ENCODE peak calls at places on chromosome 10, in ten cellular contexts. D, J, S, K, N, V, W, H, U and A are unnamed samples.

GRCh38 chr10:27153855-27154198 is 357 bp downstream of the YME1L1 start:
- DNase-seq in D (no peak), J (peak; percentile 3), S (peak; percentile 42), K (peak; percentile 29), N (no peak), V (no peak), W (no peak), H (no peak), U (peak; percentile 47), A (no peak)

GRCh38 chr10:76411719-76412435 is 980.5 kb downstream of the LRMDA start:
- DNase-seq in D (no peak), J (no peak), S (no peak), K (no peak), N (peak; percentile 68), V (no peak), W (no peak), H (peak; percentile 84), U (no peak), A (no peak)

GRCh38 chr10:54985732-54986131 is 184.7 kb upstream of the PCDH15 start:
- DNase-seq in D (no peak), J (peak; percentile 72), S (no peak), K (no peak), N (no peak), V (no peak), W (no peak), H (no peak), U (peak; percentile 49), A (peak; percentile 16)

GRCh38 chr10:23892296-23892695 is 316.6 kb upstream of the KIAA1217 start:
- DNase-seq in D (no peak), J (peak; percentile 4), S (no peak), K (no peak), N (no peak), V (no peak), W (no peak), H (no peak), U (no peak), A (no peak)

GRCh38 chr10:71579668-71580067 is 139.9 kb downstream of the C10orf105 start:
- DNase-seq in D (no peak), J (no peak), S (no peak), K (no peak), N (no peak), V (no peak), W (no peak), H (no peak), U (no peak), A (no peak)

GRCh38 chr10:130495891-130496642 is 359.9 kb downstream of the GLRX3 start:
- DNase-seq in D (no peak), J (no peak), S (no peak), K (peak; percentile 19), N (no peak), V (no peak), W (no peak), H (no peak), U (no peak), A (peak; percentile 1)

GRCh38 chr10:133006202-133006601 is 63.8 kb upstream of the CFAP46 start:
- DNase-seq in D (no peak), J (no peak), S (no peak), K (no peak), N (no peak), V (no peak), W (no peak), H (no peak), U (no peak), A (no peak)

GRCh38 chr10:24209946-24210491 is 1.1 kb downstream of the KIAA1217 start:
- DNase-seq in D (no peak), J (peak; percentile 72), S (peak; percentile 18), K (peak; percentile 71), N (peak; percentile 20), V (peak; percentile 26), W (no peak), H (no peak), U (no peak), A (peak; percentile 85)

GRCh38 chr10:51699145-51699474 is 285 bp downstream of the CSTF2T start:
- DNase-seq in D (no peak), J (no peak), S (no peak), K (no peak), N (no peak), V (no peak), W (no peak), H (no peak), U (peak; percentile 73), A (no peak)

GRCh38 chr10:96814264-96814663 is 17.8 kb upstream of the LCOR start:
- DNase-seq in D (no peak), J (peak; percentile 60), S (no peak), K (peak; percentile 86), N (no peak), V (no peak), W (no peak), H (peak; percentile 67), U (no peak), A (peak; percentile 54)

GRCh38 chr10:128633864-128634541 is 507.8 kb upstream of the MKI67 start:
- DNase-seq in D (no peak), J (no peak), S (no peak), K (no peak), N (no peak), V (no peak), W (no peak), H (no peak), U (peak; percentile 25), A (peak; percentile 1)

GRCh38 chr10:125538947-125539649 is 143.9 kb downstream of the TEX36 start:
- DNase-seq in D (no peak), J (peak; percentile 34), S (peak; percentile 40), K (no peak), N (no peak), V (peak; percentile 87), W (no peak), H (no peak), U (no peak), A (no peak)

DNA sequence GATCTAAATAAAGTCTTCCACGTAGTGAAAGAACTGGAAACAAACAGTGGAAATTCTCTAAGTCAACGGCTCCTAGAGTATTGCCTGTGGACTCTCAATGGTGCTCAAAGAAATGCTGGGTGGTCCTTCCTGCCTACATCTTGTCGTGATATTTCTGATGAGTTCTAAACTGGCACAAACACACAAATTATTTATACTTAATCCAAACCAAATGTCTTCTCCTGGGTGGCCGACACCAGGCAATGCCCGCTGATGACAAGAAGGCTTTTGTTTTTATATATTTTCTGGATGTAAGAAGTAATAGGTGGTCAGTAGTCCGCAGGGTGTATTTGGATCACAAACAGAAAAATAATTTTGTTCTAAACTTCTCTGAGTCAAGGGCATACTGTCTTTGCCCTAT is 178.7 kb downstream of the GFRA1 start:
- DNase-seq in D (no peak), J (no peak), S (no peak), K (no peak), N (no peak), V (no peak), W (no peak), H (no peak), U (no peak), A (no peak)
- TF ChIP-seq CTCF in D (no peak), J (no peak), S (no peak), K (no peak), N (no peak), V (no peak), W (no peak), H (no peak), U (no peak), A (no peak)

DNA sequence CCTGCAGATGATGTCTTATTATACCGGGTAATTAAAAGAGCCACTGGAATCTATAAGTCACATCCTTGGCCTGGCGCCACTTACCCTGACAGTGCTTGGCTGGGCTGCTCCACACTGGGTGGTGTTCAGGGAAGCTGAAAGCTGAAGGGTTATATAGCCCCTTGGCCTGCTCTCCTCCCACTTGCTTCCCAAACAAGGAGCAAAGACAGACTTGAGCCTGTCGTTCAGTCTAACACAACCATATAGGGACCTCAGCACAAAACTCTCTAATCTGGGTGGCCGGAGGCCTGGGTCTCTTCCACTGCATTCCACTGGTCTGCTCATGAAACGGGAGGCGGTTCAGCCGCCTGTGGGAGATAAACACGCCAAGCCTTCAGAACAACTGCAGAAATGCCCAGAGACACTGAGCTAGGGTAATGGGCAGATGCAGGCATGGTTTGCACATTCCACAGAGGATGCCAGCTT is at the start of gene ACTA2:
- DNase-seq in D (peak; percentile 65), J (no peak), S (peak; percentile 43), K (peak; percentile 84), N (no peak), V (peak; percentile 43), W (no peak), H (no peak), U (peak; percentile 25), A (peak; percentile 72)
- H3K4me3 ChIP-seq in D (peak within 1 kb of the TSS; percentile 60), J (peak within 1 kb of the TSS; percentile 43), S (no peak within 1 kb of the TSS), K (peak within 1 kb of the TSS; percentile 36), N (peak within 1 kb of the TSS; percentile 55), V (peak within 1 kb of the TSS; percentile 4), W (peak within 1 kb of the TSS; percentile 13), H (no peak within 1 kb of the TSS), U (no peak within 1 kb of the TSS), A (peak within 1 kb of the TSS; percentile 49)

GRCh38 chr10:121956111-121957061 is 18.6 kb downstream of the NSMCE4A start:
- DNase-seq in D (no peak), J (peak; percentile 83), S (no peak), K (peak; percentile 73), N (no peak), V (no peak), W (no peak), H (peak; percentile 55), U (no peak), A (peak; percentile 60)

GRCh38 chr10:121949473-121949872 is 21.6 kb upstream of the ATE1 start:
- DNase-seq in D (no peak), J (no peak), S (no peak), K (no peak), N (no peak), V (no peak), W (no peak), H (no peak), U (peak; percentile 18), A (no peak)

GRCh38 chr10:121949052-121949451 is 21.2 kb upstream of the ATE1 start:
- DNase-seq in D (no peak), J (no peak), S (no peak), K (no peak), N (no peak), V (no peak), W (no peak), H (no peak), U (no peak), A (no peak)

GRCh38 chr10:121947931-121948330 is 20.1 kb upstream of the ATE1 start:
- DNase-seq in D (no peak), J (no peak), S (no peak), K (no peak), N (no peak), V (no peak), W (no peak), H (no peak), U (no peak), A (no peak)

DNA sequence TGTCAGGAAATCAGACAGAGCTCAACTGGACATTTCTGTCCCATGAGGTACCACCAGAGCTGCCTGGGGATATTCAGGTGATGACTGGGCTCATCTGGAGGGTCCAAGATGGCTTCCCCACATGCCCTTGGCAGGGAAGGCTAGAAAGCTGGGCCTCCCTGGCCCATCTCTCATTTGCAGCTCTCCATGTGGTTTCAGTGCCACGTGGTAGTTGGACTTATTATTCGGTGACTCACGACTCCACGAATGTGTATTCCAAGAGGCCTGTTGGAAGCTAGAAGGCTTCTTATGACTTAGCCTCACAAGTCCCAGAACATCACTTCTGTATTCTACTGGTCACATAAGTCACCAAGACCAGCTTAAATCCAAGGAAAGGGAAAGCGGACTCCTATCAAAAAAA is 22.8 kb downstream of the NSMCE4A start:
- DNase-seq in D (no peak), J (no peak), S (no peak), K (peak; percentile 13), N (no peak), V (no peak), W (no peak), H (no peak), U (no peak), A (no peak)
- TF ChIP-seq CTCF in D (no peak), J (no peak), S (no peak), K (no peak), N (no peak), V (no peak), W (no peak), H (no peak), U (no peak), A (no peak)

GRCh38 chr10:21352886-21353285 is 172.6 kb downstream of the SKIDA1 start:
- DNase-seq in D (no peak), J (no peak), S (no peak), K (no peak), N (no peak), V (no peak), W (no peak), H (no peak), U (no peak), A (no peak)
- H3K4me3 ChIP-seq in D (no peak overlapping the region), J (no peak overlapping the region), S (no peak overlapping the region), K (no peak overlapping the region), N (no peak overlapping the region), V (no peak overlapping the region), W (no peak overlapping the region), H (no peak overlapping the region), U (no peak overlapping the region), A (no peak overlapping the region)